ENCODE peak calls at places on chromosomes 7 and 10, in eight cellular contexts. J, M, P, Z, V, S, C and D are unnamed samples. For H3K4me1, the result is how much of the 10 kb centered on the place peaks cover.

GRCh38 chr10:79342811-79343541 is 4.3 kb upstream of the PPIF start:
- DNase-seq in M (peak), S (peak), C (no peak), V (no peak), P (no peak), Z (no peak), J (peak), D (no peak)

GRCh38 chr7:129499915-129500463 is 2.3 kb upstream of the SMKR1 start:
- DNase-seq in V (no peak), C (no peak), M (no peak), S (no peak), Z (peak), J (no peak), P (no peak), D (no peak)

GRCh38 chr7:134449596-134450194 is 9.2 kb downstream of the AKR1B1 start:
- DNase-seq in Z (peak), V (no peak), M (peak), J (no peak), P (no peak), C (no peak), S (no peak), D (no peak)

GRCh38 chr7:1029637-1030443 is 14.5 kb upstream of the GPR146 start:
- DNase-seq in P (no peak), J (no peak), Z (no peak), S (no peak), C (no peak), V (no peak), M (no peak), D (no peak)

GRCh38 chr7:128783143-128783799 is 7.7 kb upstream of the OPN1SW start:
- DNase-seq in M (peak), J (peak), C (peak), P (peak), V (peak), S (peak), Z (no peak), D (no peak)

GRCh38 chr10:21265622-21266021 is 259.9 kb downstream of the SKIDA1 start:
- DNase-seq in M (peak), P (peak), J (no peak), C (no peak), S (no peak), Z (no peak), V (no peak), D (no peak)

GRCh38 chr10:74234569-74234968 is 83.5 kb downstream of the ADK start:
- DNase-seq in C (peak), M (peak), P (no peak), J (no peak), Z (no peak), S (no peak), V (no peak), D (no peak)

GRCh38 chr10:287814-288213 is 152.6 kb downstream of the ZMYND11 start:
- DNase-seq in M (no peak), C (no peak), V (no peak), S (no peak), Z (no peak), P (peak), J (no peak), D (no peak)

GRCh38 chr10:983951-984705 is 4.1 kb upstream of the GTPBP4 start:
- DNase-seq in P (peak), S (no peak), M (peak), Z (no peak), V (no peak), J (peak), C (peak), D (no peak)

GRCh38 chr10:70331160-70331485 is 47.3 kb upstream of the NPFFR1 start:
- DNase-seq in C (no peak), S (no peak), P (no peak), M (no peak), V (no peak), J (no peak), Z (no peak), D (no peak)

GRCh38 chr7:99267530-99268360 is 4.9 kb upstream of the MYH16 start:
- DNase-seq in C (peak), P (peak), S (no peak), V (no peak), Z (no peak), J (peak), M (peak), D (no peak)

GRCh38 chr10:59508296-59508695 is 145.9 kb upstream of the FAM13C start:
- DNase-seq in P (peak), V (no peak), Z (no peak), M (peak), S (no peak), C (no peak), J (no peak), D (no peak)

GRCh38 chr7:23055582-23056178 is 41.8 kb upstream of the HYCC1 start:
- DNase-seq in J (peak), P (peak), Z (no peak), M (peak), C (peak), S (peak), V (no peak), D (no peak)

GRCh38 chr7:140810830-140811556 is 113.7 kb downstream of the BRAF start:
- DNase-seq in V (peak), P (peak), Z (no peak), C (peak), M (peak), J (peak), S (peak), D (no peak)

GRCh38 chr10:121157998-121158397 is 306.8 kb downstream of the WDR11 start:
- DNase-seq in Z (no peak), P (peak), C (no peak), M (no peak), S (no peak), J (no peak), V (peak), D (no peak)

GRCh38 chr10:86255405-86256251 is 111.0 kb downstream of the GRID1 start:
- DNase-seq in C (no peak), Z (no peak), J (no peak), P (no peak), M (no peak), S (no peak), V (no peak), D (no peak)

GRCh38 chr7:77825140-77825539 is 26.6 kb downstream of the PHTF2 start:
- DNase-seq in P (no peak), J (no peak), C (no peak), M (no peak), Z (no peak), S (no peak), V (no peak), D (no peak)

GRCh38 chr10:63157845-63158624 is 24.9 kb downstream of the NRBF2 start:
- DNase-seq in S (peak), C (peak), P (peak), Z (no peak), V (no peak), M (peak), J (peak), D (no peak)

GRCh38 chr10:82736305-82736704 is 861.3 kb downstream of the NRG3 start:
- DNase-seq in V (no peak), C (no peak), S (no peak), M (no peak), Z (no peak), J (no peak), P (no peak), D (no peak)

GRCh38 chr10:48390005-48390871 is 83.8 kb downstream of the MAPK8 start:
- DNase-seq in Z (no peak), M (no peak), C (peak), P (no peak), S (no peak), V (no peak), J (no peak), D (no peak)

GRCh38 chr10:72309290-72310240 is 35.8 kb downstream of the DDIT4 start:
- DNase-seq in P (no peak), J (peak), V (no peak), M (peak), C (no peak), S (no peak), Z (peak), D (no peak)

GRCh38 chr10:72308320-72308987 is 34.7 kb downstream of the DDIT4 start:
- DNase-seq in V (no peak), J (peak), P (peak), S (peak), Z (peak), M (peak), C (peak), D (no peak)

GRCh38 chr10:72311667-72312066 is 37.9 kb downstream of the DDIT4 start:
- DNase-seq in S (no peak), C (no peak), Z (no peak), J (no peak), M (no peak), P (no peak), V (no peak), D (no peak)

GRCh38 chr10:72310241-72310633 is 36.5 kb downstream of the DDIT4 start:
- DNase-seq in V (no peak), C (no peak), J (no peak), M (no peak), Z (no peak), P (peak), S (no peak), D (no peak)

DNA sequence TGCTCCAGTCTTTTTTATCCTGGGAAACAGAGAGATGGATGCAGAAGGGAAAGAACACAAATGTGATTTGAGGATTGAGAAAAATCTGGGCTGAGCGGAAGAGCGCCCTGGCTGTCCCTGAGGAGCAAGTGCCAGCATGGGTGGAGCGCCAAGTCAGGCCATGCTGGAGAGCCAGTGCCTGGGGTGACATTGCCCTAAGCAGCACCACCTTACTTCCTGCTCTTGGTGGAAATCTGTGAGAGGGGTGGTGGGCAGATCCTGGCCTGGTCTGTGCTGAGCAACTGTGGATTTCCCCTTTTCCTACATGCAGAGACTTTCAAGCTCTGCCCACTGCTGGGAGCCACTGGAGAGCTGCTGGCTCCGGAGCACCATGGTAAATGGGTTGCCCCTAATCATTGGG is 36.9 kb downstream of the DDIT4 start:
- DNase-seq in Z (no peak), C (no peak), P (no peak), V (no peak), S (no peak), J (no peak), M (peak), D (no peak)
- H3K4me1 ChIP-seq in Z (half or more), C (under half), P (under half), V (under half), S (under half), J (under half), M (under half), D (under half)

DNA sequence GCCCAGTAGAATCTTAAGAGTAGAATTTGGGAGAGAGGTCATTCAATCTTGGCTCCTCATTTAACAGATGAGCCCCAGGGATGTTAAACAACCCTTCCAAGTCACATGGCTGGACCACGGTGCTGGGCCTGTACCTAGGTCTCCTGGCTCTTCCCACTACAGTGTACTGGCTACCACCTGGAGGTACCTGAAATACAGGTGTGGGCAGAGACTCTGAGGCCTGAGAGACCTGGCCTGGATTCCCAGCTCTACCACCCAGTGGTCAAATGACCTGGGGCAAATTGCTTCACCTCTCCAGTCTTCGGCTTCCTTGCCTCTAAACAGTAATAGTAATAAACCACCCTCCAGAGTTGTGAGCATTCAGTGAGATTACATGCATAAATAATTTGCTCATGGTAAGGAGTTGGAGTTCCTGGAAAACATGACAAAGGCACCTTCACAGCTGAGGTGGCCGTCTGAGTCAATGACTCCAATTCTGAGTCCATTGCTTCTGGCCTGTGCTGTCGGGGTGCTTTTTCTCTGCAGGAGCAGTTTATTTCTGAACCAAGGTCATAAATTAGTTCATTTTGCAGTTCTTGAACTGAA is 2.8 kb downstream of the GOT1 start:
- DNase-seq in M (no peak), Z (no peak), V (no peak), J (no peak), S (no peak), C (no peak), P (no peak), D (no peak)
- H3K4me3 ChIP-seq in M (no peak), Z (no peak), V (no peak), J (no peak), S (no peak), C (no peak), P (no peak), D (no peak)

GRCh38 chr7:44678096-44678467 is 70.6 kb upstream of the ZMIZ2 start:
- DNase-seq in J (no peak), Z (peak), C (no peak), S (no peak), V (no peak), M (peak), P (peak), D (no peak)

GRCh38 chr7:44676776-44677175 is 70.3 kb downstream of the OGDH start:
- DNase-seq in P (no peak), C (no peak), M (no peak), V (no peak), S (no peak), J (no peak), Z (no peak), D (no peak)

GRCh38 chr7:44681645-44682044 is 67.0 kb upstream of the ZMIZ2 start:
- DNase-seq in P (no peak), J (no peak), S (no peak), V (no peak), C (no peak), Z (no peak), M (no peak), D (no peak)

GRCh38 chr7:44674381-44674780 is 68.0 kb downstream of the OGDH start:
- DNase-seq in M (no peak), V (no peak), S (no peak), C (no peak), P (no peak), Z (no peak), J (no peak), D (no peak)

DNA sequence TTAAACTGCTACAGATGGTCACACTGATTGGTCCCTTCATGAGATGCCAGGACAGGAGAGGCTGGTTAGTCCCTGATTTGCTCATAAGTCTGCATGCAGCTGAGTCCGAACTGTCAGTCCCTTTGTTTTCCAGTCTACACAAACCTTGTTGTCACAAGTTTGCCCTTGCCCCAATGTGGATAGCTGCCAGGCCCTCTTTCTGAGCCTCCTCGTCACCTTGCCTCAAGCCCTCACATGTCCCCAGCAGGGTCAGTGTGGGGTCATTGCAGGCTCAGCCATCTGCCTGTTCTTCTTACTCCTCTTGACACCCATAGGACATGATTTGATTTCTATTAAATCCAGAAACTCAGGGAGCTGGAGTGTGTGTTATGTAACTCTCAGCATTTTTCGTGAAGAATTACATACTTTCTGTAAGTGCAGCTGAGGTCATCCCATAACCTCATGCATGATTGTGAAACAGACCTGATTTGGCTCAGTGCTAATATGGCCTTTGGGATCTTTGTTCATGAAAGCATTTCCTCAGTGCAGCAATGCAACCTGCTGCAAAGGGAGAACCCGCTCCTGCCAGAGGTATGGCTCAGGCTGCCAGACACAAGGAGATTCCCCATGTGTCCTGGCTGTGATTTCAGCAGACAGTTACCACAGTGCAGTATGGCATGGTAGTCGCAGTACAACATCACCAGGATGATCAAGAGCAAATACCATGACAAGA is 70.0 kb upstream of the ZMIZ2 start:
- DNase-seq in J (no peak), C (no peak), M (peak), V (no peak), P (peak), S (no peak), Z (no peak), D (no peak)
- H3K27ac ChIP-seq in J (no peak), C (no peak), M (peak), V (no peak), P (peak), S (peak), Z (peak), D (peak)

GRCh38 chr10:102324061-102324460 is 71.4 kb upstream of the NFKB2 start:
- DNase-seq in M (peak), C (no peak), V (no peak), S (no peak), P (no peak), J (no peak), Z (no peak), D (no peak)

GRCh38 chr10:102322914-102323313 is 72.6 kb upstream of the NFKB2 start:
- DNase-seq in Z (no peak), V (no peak), S (no peak), M (no peak), C (no peak), J (no peak), P (peak), D (no peak)

GRCh38 chr10:102327641-102328040 is 67.9 kb upstream of the NFKB2 start:
- DNase-seq in S (no peak), P (no peak), C (no peak), M (no peak), Z (no peak), V (no peak), J (no peak), D (no peak)

GRCh38 chr10:102326031-102326430 is 69.5 kb upstream of the NFKB2 start:
- DNase-seq in Z (no peak), S (no peak), M (no peak), C (no peak), V (no peak), J (no peak), P (no peak), D (no peak)

DNA sequence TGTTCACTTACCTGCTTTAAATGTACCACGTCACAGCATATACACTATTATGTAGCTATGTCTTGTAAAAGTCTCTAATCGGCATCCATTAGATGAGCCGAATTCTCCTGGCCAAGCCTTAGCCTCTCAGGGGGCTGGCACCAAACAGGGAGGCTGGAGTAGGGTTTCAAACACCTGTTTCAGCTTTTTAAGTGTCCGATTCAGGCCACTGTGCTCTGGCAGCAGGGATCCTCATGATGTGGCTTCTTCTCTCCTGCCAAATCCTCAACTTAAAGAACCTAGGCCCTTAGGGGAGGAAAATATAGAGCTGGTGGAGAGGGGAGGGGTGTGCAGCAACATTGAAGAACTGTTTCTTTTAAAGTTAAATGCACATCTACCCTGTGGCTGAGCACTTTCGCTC is 68.5 kb upstream of the NFKB2 start:
- DNase-seq in P (no peak), Z (no peak), J (no peak), M (no peak), V (no peak), S (no peak), C (no peak), D (no peak)
- H3K4me1 ChIP-seq in P (under half), Z (under half), J (under half), M (under half), V (under half), S (under half), C (under half), D (under half)

DNA sequence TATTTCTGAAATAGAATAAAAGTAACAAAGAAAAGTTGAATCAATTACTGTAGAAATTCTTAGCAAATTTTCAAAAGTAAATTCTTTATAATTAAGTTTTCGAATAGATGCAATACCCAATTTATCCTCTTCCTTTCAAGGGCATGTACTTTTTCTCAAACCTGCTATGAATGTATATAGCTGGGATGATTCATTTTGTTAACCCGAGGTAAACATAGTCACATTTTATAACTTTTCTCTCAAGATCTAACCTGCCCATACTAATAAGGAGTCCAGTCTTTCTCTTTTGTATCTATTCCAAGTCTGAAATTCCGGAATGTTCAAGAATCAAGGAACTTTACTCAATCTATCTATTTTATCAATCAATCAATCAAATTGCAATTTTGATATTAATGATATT is 1072.9 kb downstream of the REEP3 start:
- DNase-seq in S (no peak), M (no peak), Z (no peak), P (no peak), J (no peak), C (no peak), V (no peak), D (no peak)
- H3K4me3 ChIP-seq in S (no peak), M (no peak), Z (no peak), P (no peak), J (no peak), C (no peak), V (no peak), D (no peak)

GRCh38 chr10:98134431-98135221 is at the start of gene R3HCC1L:
- DNase-seq in P (peak), S (peak), J (peak), Z (peak), V (peak), C (peak), M (peak), D (peak)
- H3K27ac ChIP-seq in P (peak), S (peak), J (peak), Z (peak), V (peak), C (peak), M (peak), D (peak)

GRCh38 chr7:48144291-48144768 is 26.9 kb upstream of the ABCA13 start:
- DNase-seq in S (no peak), P (no peak), Z (no peak), C (no peak), V (no peak), J (peak), M (no peak), D (no peak)
- H3K4me1 ChIP-seq in S (under half), P (under half), Z (under half), C (under half), V (under half), J (under half), M (under half), D (under half)

GRCh38 chr7:137343483-137343841 is at the start of gene PTN:
- DNase-seq in C (no peak), M (peak), S (peak), Z (peak), P (peak), V (no peak), J (peak), D (no peak)
- H3K4me3 ChIP-seq in C (no peak), M (peak), S (peak), Z (peak), P (peak), V (peak), J (no peak), D (peak)

GRCh38 chr10:98033515-98033914 is 3.1 kb upstream of the CRTAC1 start:
- DNase-seq in Z (no peak), J (no peak), P (no peak), C (no peak), V (no peak), S (no peak), M (no peak), D (no peak)
- H3K27ac ChIP-seq in Z (no peak), J (no peak), P (no peak), C (no peak), V (no peak), S (no peak), M (no peak), D (no peak)

GRCh38 chr10:119237722-119238436 is 30.5 kb downstream of the GRK5 start:
- DNase-seq in Z (no peak), M (peak), S (no peak), C (peak), P (no peak), V (no peak), J (no peak), D (no peak)
- H3K4me1 ChIP-seq in Z (half or more), M (under half), S (under half), C (under half), P (under half), V (under half), J (under half), D (half or more)